ENCODE peak calls at places on chromosomes 2 and 18, in eight cellular contexts. One of them, this sample, is unnamed.

GRCh38 chr2:229129738-229130371 is 141.2 kb downstream of the PID1 start:
- DNase-seq in stimulated activated CD8-positive, alpha-beta memory T cell treated with anti-CD3 and anti-CD28 coated beads, Interleukin-4, amount 100 ng/mL, for 24 hours: no peak
- DNase-seq in HTR-8/SVneo: no peak
- DNase-seq in cardiac fibroblast: peak
- DNase-seq in heart left ventricle: peak
- DNase-seq in NCI-H1694: no peak
- DNase-seq in WTC11: no peak
- DNase-seq in AG09319: peak
- DNase-seq in this sample: no peak

GRCh38 chr2:201208563-201209252 is 25.8 kb downstream of the CASP10 start:
- DNase-seq in NCI-H1694: no peak
- DNase-seq in heart left ventricle: peak
- DNase-seq in HTR-8/SVneo: no peak
- DNase-seq in cardiac fibroblast: no peak
- DNase-seq in AG09319: no peak
- DNase-seq in WTC11: no peak
- DNase-seq in stimulated activated CD8-positive, alpha-beta memory T cell treated with anti-CD3 and anti-CD28 coated beads, Interleukin-4, amount 100 ng/mL, for 24 hours: no peak
- DNase-seq in this sample: no peak

GRCh38 chr2:138071720-138072719 is 107.7 kb downstream of the HNMT start:
- DNase-seq in HTR-8/SVneo: peak
- DNase-seq in AG09319: no peak
- DNase-seq in cardiac fibroblast: peak
- DNase-seq in stimulated activated CD8-positive, alpha-beta memory T cell treated with anti-CD3 and anti-CD28 coated beads, Interleukin-4, amount 100 ng/mL, for 24 hours: no peak
- DNase-seq in NCI-H1694: peak
- DNase-seq in WTC11: no peak
- DNase-seq in heart left ventricle: no peak
- DNase-seq in this sample: no peak

GRCh38 chr2:173462908-173463840 is 108.5 kb downstream of the CDCA7 start:
- DNase-seq in AG09319: no peak
- DNase-seq in heart left ventricle: no peak
- DNase-seq in HTR-8/SVneo: no peak
- DNase-seq in stimulated activated CD8-positive, alpha-beta memory T cell treated with anti-CD3 and anti-CD28 coated beads, Interleukin-4, amount 100 ng/mL, for 24 hours: no peak
- DNase-seq in NCI-H1694: no peak
- DNase-seq in WTC11: no peak
- DNase-seq in cardiac fibroblast: no peak
- DNase-seq in this sample: no peak

GRCh38 chr2:164126960-164127359 is 391.2 kb upstream of the FIGN start:
- DNase-seq in HTR-8/SVneo: no peak
- DNase-seq in NCI-H1694: no peak
- DNase-seq in heart left ventricle: no peak
- DNase-seq in WTC11: no peak
- DNase-seq in AG09319: no peak
- DNase-seq in stimulated activated CD8-positive, alpha-beta memory T cell treated with anti-CD3 and anti-CD28 coated beads, Interleukin-4, amount 100 ng/mL, for 24 hours: no peak
- DNase-seq in cardiac fibroblast: peak
- DNase-seq in this sample: no peak

GRCh38 chr2:178279142-178279541 is 84.8 kb downstream of the OSBPL6 start:
- DNase-seq in HTR-8/SVneo: peak
- DNase-seq in stimulated activated CD8-positive, alpha-beta memory T cell treated with anti-CD3 and anti-CD28 coated beads, Interleukin-4, amount 100 ng/mL, for 24 hours: no peak
- DNase-seq in cardiac fibroblast: peak
- DNase-seq in AG09319: peak
- DNase-seq in heart left ventricle: no peak
- DNase-seq in WTC11: no peak
- DNase-seq in NCI-H1694: no peak
- DNase-seq in this sample: no peak

GRCh38 chr2:223696719-223697118 is 94.6 kb upstream of the SCG2 start:
- DNase-seq in NCI-H1694: no peak
- DNase-seq in HTR-8/SVneo: no peak
- DNase-seq in AG09319: no peak
- DNase-seq in WTC11: no peak
- DNase-seq in cardiac fibroblast: no peak
- DNase-seq in stimulated activated CD8-positive, alpha-beta memory T cell treated with anti-CD3 and anti-CD28 coated beads, Interleukin-4, amount 100 ng/mL, for 24 hours: no peak
- DNase-seq in heart left ventricle: no peak
- DNase-seq in this sample: no peak

GRCh38 chr2:42916394-42916793 is 124.0 kb upstream of the HAAO start:
- DNase-seq in HTR-8/SVneo: no peak
- DNase-seq in NCI-H1694: no peak
- DNase-seq in cardiac fibroblast: no peak
- DNase-seq in AG09319: no peak
- DNase-seq in WTC11: no peak
- DNase-seq in heart left ventricle: no peak
- DNase-seq in stimulated activated CD8-positive, alpha-beta memory T cell treated with anti-CD3 and anti-CD28 coated beads, Interleukin-4, amount 100 ng/mL, for 24 hours: no peak
- DNase-seq in this sample: no peak

GRCh38 chr18:36364911-36365624 is 67.6 kb downstream of the FHOD3 start:
- DNase-seq in WTC11: no peak
- DNase-seq in AG09319: no peak
- DNase-seq in stimulated activated CD8-positive, alpha-beta memory T cell treated with anti-CD3 and anti-CD28 coated beads, Interleukin-4, amount 100 ng/mL, for 24 hours: no peak
- DNase-seq in NCI-H1694: no peak
- DNase-seq in cardiac fibroblast: no peak
- DNase-seq in heart left ventricle: no peak
- DNase-seq in HTR-8/SVneo: no peak
- DNase-seq in this sample: no peak

GRCh38 chr2:226791056-226791486 is 8.5 kb downstream of the IRS1 start:
- DNase-seq in stimulated activated CD8-positive, alpha-beta memory T cell treated with anti-CD3 and anti-CD28 coated beads, Interleukin-4, amount 100 ng/mL, for 24 hours: peak
- DNase-seq in cardiac fibroblast: peak
- DNase-seq in AG09319: no peak
- DNase-seq in HTR-8/SVneo: no peak
- DNase-seq in NCI-H1694: no peak
- DNase-seq in heart left ventricle: peak
- DNase-seq in WTC11: peak
- DNase-seq in this sample: no peak

GRCh38 chr18:67216846-67217245 is 299.7 kb downstream of the DSEL start:
- DNase-seq in AG09319: no peak
- DNase-seq in cardiac fibroblast: no peak
- DNase-seq in NCI-H1694: no peak
- DNase-seq in stimulated activated CD8-positive, alpha-beta memory T cell treated with anti-CD3 and anti-CD28 coated beads, Interleukin-4, amount 100 ng/mL, for 24 hours: no peak
- DNase-seq in heart left ventricle: no peak
- DNase-seq in HTR-8/SVneo: no peak
- DNase-seq in WTC11: no peak
- DNase-seq in this sample: no peak

GRCh38 chr2:108128226-108128786 is 111.5 kb upstream of the SULT1C3 start:
- DNase-seq in heart left ventricle: no peak
- DNase-seq in NCI-H1694: no peak
- DNase-seq in cardiac fibroblast: no peak
- DNase-seq in stimulated activated CD8-positive, alpha-beta memory T cell treated with anti-CD3 and anti-CD28 coated beads, Interleukin-4, amount 100 ng/mL, for 24 hours: no peak
- DNase-seq in WTC11: no peak
- DNase-seq in AG09319: no peak
- DNase-seq in HTR-8/SVneo: no peak
- DNase-seq in this sample: no peak

GRCh38 chr2:227386630-227387029 is 1.1 kb downstream of the SCYGR1 start:
- DNase-seq in cardiac fibroblast: no peak
- DNase-seq in stimulated activated CD8-positive, alpha-beta memory T cell treated with anti-CD3 and anti-CD28 coated beads, Interleukin-4, amount 100 ng/mL, for 24 hours: no peak
- DNase-seq in WTC11: no peak
- DNase-seq in AG09319: no peak
- DNase-seq in HTR-8/SVneo: no peak
- DNase-seq in NCI-H1694: no peak
- DNase-seq in heart left ventricle: no peak
- DNase-seq in this sample: no peak

GRCh38 chr2:175815537-175815936 is 186.5 kb downstream of the LNPK start:
- DNase-seq in WTC11: no peak
- DNase-seq in HTR-8/SVneo: no peak
- DNase-seq in stimulated activated CD8-positive, alpha-beta memory T cell treated with anti-CD3 and anti-CD28 coated beads, Interleukin-4, amount 100 ng/mL, for 24 hours: no peak
- DNase-seq in NCI-H1694: no peak
- DNase-seq in AG09319: no peak
- DNase-seq in cardiac fibroblast: no peak
- DNase-seq in heart left ventricle: no peak
- DNase-seq in this sample: no peak

GRCh38 chr2:135997380-135997779 is 12.0 kb upstream of the DARS1 start:
- DNase-seq in stimulated activated CD8-positive, alpha-beta memory T cell treated with anti-CD3 and anti-CD28 coated beads, Interleukin-4, amount 100 ng/mL, for 24 hours: peak
- DNase-seq in NCI-H1694: no peak
- DNase-seq in AG09319: no peak
- DNase-seq in HTR-8/SVneo: no peak
- DNase-seq in cardiac fibroblast: no peak
- DNase-seq in heart left ventricle: no peak
- DNase-seq in WTC11: peak
- DNase-seq in this sample: no peak